ENCODE peak calls at places on chromosomes 7 and 10, in seven cellular contexts. S is nephron progenitor cell, Z is H9, M is activated B cell treated with CpG ODN at 0.5 μM for 24 hours, U is astrocyte of the spinal cord, F is adrenal gland, I is astrocyte of the cerebellum. V is an unnamed sample.

GRCh38 chr10:24771943-24772747 is 48.5 kb upstream of the ARHGAP21 start:
- DNase-seq in S (no peak), Z (no peak), M (no peak), U (no peak), F (no peak), I (no peak), V (no peak)

GRCh38 chr7:146655928-146656797 is 539.6 kb downstream of the CNTNAP2 start:
- DNase-seq in S (no peak), Z (no peak), M (no peak), U (no peak), F (no peak), I (peak; percentile 67), V (no peak)

GRCh38 chr7:151839511-151839921 is 37.4 kb downstream of the PRKAG2 start:
- DNase-seq in S (no peak), Z (no peak), M (no peak), U (no peak), F (no peak), I (no peak), V (no peak)

GRCh38 chr10:124701435-124701834 is 42.7 kb downstream of the FAM53B start:
- DNase-seq in S (no peak), Z (no peak), M (no peak), U (peak; percentile 74), F (peak; percentile 97), I (peak; percentile 39), V (no peak)

GRCh38 chr7:139730746-139731612 is 46.8 kb downstream of the HIPK2 start:
- DNase-seq in S (no peak), Z (no peak), M (no peak), U (peak; percentile 86), F (peak; percentile 78), I (peak; percentile 73), V (no peak)

GRCh38 chr7:143002106-143002505 is 24.8 kb downstream of the OR9A2 start:
- DNase-seq in S (no peak), Z (no peak), M (no peak), U (no peak), F (no peak), I (no peak), V (no peak)

GRCh38 chr7:85479918-85480658 is 293.2 kb upstream of the SEMA3D start:
- DNase-seq in S (no peak), Z (no peak), M (no peak), U (no peak), F (no peak), I (peak; percentile 6), V (no peak)

GRCh38 chr7:103063895-103064294 is 10.7 kb downstream of the FBXL13 start:
- DNase-seq in S (no peak), Z (no peak), M (no peak), U (no peak), F (no peak), I (no peak), V (no peak)

GRCh38 chr7:157151626-157152339 is 13.1 kb downstream of the UBE3C start:
- DNase-seq in S (no peak), Z (no peak), M (no peak), U (no peak), F (no peak), I (no peak), V (no peak)

GRCh38 chr7:84245831-84246230 is 51.2 kb upstream of the SEMA3A start:
- DNase-seq in S (no peak), Z (peak; percentile 63), M (no peak), U (no peak), F (no peak), I (no peak), V (no peak)

GRCh38 chr7:124323597-124323996 is 290.7 kb upstream of the TMEM229A start:
- DNase-seq in S (no peak), Z (no peak), M (no peak), U (no peak), F (no peak), I (no peak), V (no peak)

GRCh38 chr7:148872198-148872597 is 11.9 kb downstream of the EZH2 start:
- DNase-seq in S (no peak), Z (no peak), M (no peak), U (no peak), F (no peak), I (no peak), V (no peak)

GRCh38 chr10:17143055-17143690 is 13.6 kb upstream of the CUBN start:
- DNase-seq in S (no peak), Z (no peak), M (no peak), U (no peak), F (no peak), I (no peak), V (no peak)

GRCh38 chr7:108146070-108146842 is 16.1 kb upstream of the LAMB4 start:
- DNase-seq in S (peak; percentile 62), Z (peak; percentile 74), M (no peak), U (peak; percentile 89), F (peak; percentile 70), I (peak; percentile 85), V (peak; percentile 79)

GRCh38 chr7:116185956-116186355 is 24.4 kb upstream of the TES start:
- DNase-seq in S (no peak), Z (no peak), M (no peak), U (peak; percentile 22), F (no peak), I (no peak), V (no peak)

GRCh38 chr7:80450621-80451308 is 61.1 kb downstream of the GNAT3 start:
- DNase-seq in S (no peak), Z (no peak), M (no peak), U (peak; percentile 64), F (no peak), I (peak; percentile 18), V (no peak)

GRCh38 chr10:372566-372965 is 237.3 kb downstream of the ZMYND11 start:
- DNase-seq in S (no peak), Z (no peak), M (no peak), U (no peak), F (no peak), I (no peak), V (no peak)

GRCh38 chr7:84914598-84914997 is 272.3 kb downstream of the SEMA3D start:
- DNase-seq in S (no peak), Z (no peak), M (no peak), U (no peak), F (no peak), I (no peak), V (no peak)

GRCh38 chr7:105806592-105807266 is 69.7 kb downstream of the ATXN7L1 start:
- DNase-seq in S (no peak), Z (no peak), M (no peak), U (peak; percentile 63), F (peak; percentile 63), I (no peak), V (no peak)

GRCh38 chr10:47045331-47045861 is 134.2 kb downstream of the PTPN20 start:
- DNase-seq in S (no peak), Z (no peak), M (no peak), U (no peak), F (no peak), I (no peak), V (no peak)

GRCh38 chr7:33556471-33556870 is 348.9 kb upstream of the BMPER start:
- DNase-seq in S (no peak), Z (no peak), M (no peak), U (no peak), F (no peak), I (no peak), V (no peak)

GRCh38 chr10:127196227-127196954 is at the start of gene INSYN2A:
- DNase-seq in S (peak; percentile 72), Z (peak; percentile 73), M (no peak), U (peak; percentile 53), F (no peak), I (no peak), V (no peak)
- TF ChIP-seq CTCF in S (peak; percentile 15), Z (peak; percentile 62), M (no peak), U (peak; percentile 54), F (no peak), I (peak; percentile 57), V (peak; percentile 58)

DNA sequence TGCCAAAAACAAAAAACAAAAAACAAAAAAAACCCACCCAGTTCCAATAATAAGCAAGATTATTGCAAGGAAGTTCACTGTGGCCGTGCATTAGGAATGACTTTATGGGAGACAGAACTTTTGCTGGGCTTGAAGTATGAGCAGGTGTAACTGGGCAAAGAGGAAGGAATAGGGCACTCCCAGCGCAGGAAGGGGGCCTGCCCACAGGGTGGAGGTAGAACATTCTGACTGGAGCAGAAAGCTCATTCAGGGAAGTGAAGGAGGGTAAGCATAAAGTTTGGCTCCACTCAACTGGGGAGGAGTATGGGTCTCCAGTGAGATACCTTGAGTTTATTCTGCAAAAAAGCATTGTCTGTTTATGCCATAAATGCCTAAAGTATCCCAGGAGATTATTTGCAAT is 42.1 kb upstream of the WIPF3 start:
- DNase-seq in S (peak; percentile 9), Z (peak; percentile 52), M (no peak), U (no peak), F (no peak), I (no peak), V (no peak)
- TF ChIP-seq CTCF in S (no peak), Z (peak; percentile 68), M (no peak), U (no peak), F (no peak), I (no peak), V (peak; percentile 28)

GRCh38 chr10:34024708-34025425 is 690.4 kb upstream of the NRP1 start:
- DNase-seq in S (no peak), Z (peak; percentile 43), M (no peak), U (no peak), F (no peak), I (no peak), V (no peak)
- TF ChIP-seq CTCF in S (no peak), Z (peak; percentile 65), M (no peak), U (peak; percentile 8), F (no peak), I (no peak), V (peak; percentile 25)

GRCh38 chr7:3067606-3068005 is 23.9 kb upstream of the CARD11 start:
- DNase-seq in S (no peak), Z (no peak), M (no peak), U (no peak), F (no peak), I (no peak), V (no peak)
- TF ChIP-seq CTCF in S (no peak), Z (no peak), M (no peak), U (no peak), F (no peak), I (no peak), V (no peak)

GRCh38 chr10:104337985-104338735 is at the start of gene ITPRIP:
- DNase-seq in S (peak; percentile 75), Z (peak; percentile 68), M (peak; percentile 67), U (peak; percentile 95), F (peak; percentile 83), I (no peak), V (no peak)
- TF ChIP-seq CTCF in S (peak; percentile 18), Z (peak; percentile 56), M (no peak), U (peak; percentile 16), F (no peak), I (peak; percentile 34), V (peak; percentile 52)

GRCh38 chr7:132501956-132502355 is 74.3 kb downstream of the PLXNA4 start:
- DNase-seq in S (no peak), Z (no peak), M (no peak), U (no peak), F (no peak), I (no peak), V (no peak)

GRCh38 chr7:132498319-132498718 is 78.0 kb downstream of the PLXNA4 start:
- DNase-seq in S (no peak), Z (no peak), M (no peak), U (no peak), F (no peak), I (no peak), V (no peak)

GRCh38 chr7:132499065-132499464 is 77.2 kb downstream of the PLXNA4 start:
- DNase-seq in S (no peak), Z (no peak), M (no peak), U (no peak), F (no peak), I (no peak), V (no peak)

GRCh38 chr7:132503415-132503814 is 72.9 kb downstream of the PLXNA4 start:
- DNase-seq in S (no peak), Z (peak; percentile 47), M (no peak), U (no peak), F (no peak), I (no peak), V (no peak)

GRCh38 chr7:132500727-132501410 is 75.4 kb downstream of the PLXNA4 start:
- DNase-seq in S (no peak), Z (peak; percentile 58), M (no peak), U (peak; percentile 62), F (peak; percentile 66), I (peak; percentile 56), V (no peak)
- TF ChIP-seq CTCF in S (no peak), Z (peak; percentile 61), M (no peak), U (peak; percentile 51), F (no peak), I (peak; percentile 54), V (peak; percentile 27)

V was measured in type B pancreatic cell.